ENCODE peak calls at places on chromosome 7, in eight cellular contexts. One of them, this sample, is unnamed.
A peak's percentile ranks its signal among the peaks of the same experiment; 100 is the strongest.

GRCh38 chr7:24729365-24730017 is 27.8 kb downstream of the GSDME start:
- DNase-seq in cardiac septum: peak; percentile 50
- DNase-seq in putamen: no peak
- DNase-seq in occipital lobe: no peak
- DNase-seq in HCEC 1CT: no peak
- DNase-seq in AG08396: no peak
- DNase-seq in frontal cortex: no peak
- DNase-seq in cerebellar nuclear complex: no peak
- DNase-seq in this sample: no peak

GRCh38 chr7:114784177-114784576 is 137.7 kb upstream of the MDFIC start:
- DNase-seq in cardiac septum: no peak
- DNase-seq in putamen: no peak
- DNase-seq in occipital lobe: no peak
- DNase-seq in HCEC 1CT: no peak
- DNase-seq in AG08396: no peak
- DNase-seq in frontal cortex: no peak
- DNase-seq in cerebellar nuclear complex: no peak
- DNase-seq in this sample: no peak

GRCh38 chr7:73433924-73434700 is 534 bp downstream of the FZD9 start:
- DNase-seq in cardiac septum: no peak
- DNase-seq in putamen: no peak
- DNase-seq in occipital lobe: no peak
- DNase-seq in HCEC 1CT: no peak
- DNase-seq in AG08396: no peak
- DNase-seq in frontal cortex: no peak
- DNase-seq in cerebellar nuclear complex: no peak
- DNase-seq in this sample: no peak

GRCh38 chr7:5228066-5228465 is 38.0 kb downstream of the WIPI2 start:
- DNase-seq in cardiac septum: no peak
- DNase-seq in putamen: no peak
- DNase-seq in occipital lobe: no peak
- DNase-seq in HCEC 1CT: no peak
- DNase-seq in AG08396: no peak
- DNase-seq in frontal cortex: no peak
- DNase-seq in cerebellar nuclear complex: no peak
- DNase-seq in this sample: no peak

GRCh38 chr7:8260871-8261707 is 878 bp downstream of the ICA1 start:
- DNase-seq in cardiac septum: peak; percentile 88
- DNase-seq in putamen: peak; percentile 45
- DNase-seq in occipital lobe: peak; percentile 43
- DNase-seq in HCEC 1CT: no peak
- DNase-seq in AG08396: peak; percentile 9
- DNase-seq in frontal cortex: peak; percentile 32
- DNase-seq in cerebellar nuclear complex: no peak
- DNase-seq in this sample: peak; percentile 52

GRCh38 chr7:91632948-91633519 is 247.5 kb downstream of the MTERF1 start:
- DNase-seq in cardiac septum: no peak
- DNase-seq in putamen: no peak
- DNase-seq in occipital lobe: no peak
- DNase-seq in HCEC 1CT: no peak
- DNase-seq in AG08396: no peak
- DNase-seq in frontal cortex: no peak
- DNase-seq in cerebellar nuclear complex: no peak
- DNase-seq in this sample: no peak

GRCh38 chr7:103447073-103447960 is 1.3 kb upstream of the SLC26A5 start:
- DNase-seq in cardiac septum: no peak
- DNase-seq in putamen: peak; percentile 3
- DNase-seq in occipital lobe: no peak
- DNase-seq in HCEC 1CT: peak; percentile 32
- DNase-seq in AG08396: peak; percentile 80
- DNase-seq in frontal cortex: peak; percentile 44
- DNase-seq in cerebellar nuclear complex: no peak
- DNase-seq in this sample: peak; percentile 62

GRCh38 chr7:126227055-126227454 is 1025.7 kb downstream of the GRM8 start:
- DNase-seq in cardiac septum: no peak
- DNase-seq in putamen: no peak
- DNase-seq in occipital lobe: no peak
- DNase-seq in HCEC 1CT: no peak
- DNase-seq in AG08396: no peak
- DNase-seq in frontal cortex: no peak
- DNase-seq in cerebellar nuclear complex: no peak
- DNase-seq in this sample: no peak

GRCh38 chr7:69896100-69896499 is 297.8 kb downstream of the AUTS2 start:
- DNase-seq in cardiac septum: no peak
- DNase-seq in putamen: no peak
- DNase-seq in occipital lobe: no peak
- DNase-seq in HCEC 1CT: no peak
- DNase-seq in AG08396: no peak
- DNase-seq in frontal cortex: no peak
- DNase-seq in cerebellar nuclear complex: no peak
- DNase-seq in this sample: no peak

GRCh38 chr7:127715901-127716300 is 63.9 kb downstream of the SND1 start:
- DNase-seq in cardiac septum: no peak
- DNase-seq in putamen: no peak
- DNase-seq in occipital lobe: no peak
- DNase-seq in HCEC 1CT: no peak
- DNase-seq in AG08396: no peak
- DNase-seq in frontal cortex: no peak
- DNase-seq in cerebellar nuclear complex: no peak
- DNase-seq in this sample: no peak

GRCh38 chr7:26500749-26501352 is 209.2 kb downstream of the SNX10 start:
- DNase-seq in cardiac septum: no peak
- DNase-seq in putamen: no peak
- DNase-seq in occipital lobe: no peak
- DNase-seq in HCEC 1CT: peak; percentile 49
- DNase-seq in AG08396: peak; percentile 20
- DNase-seq in frontal cortex: no peak
- DNase-seq in cerebellar nuclear complex: no peak
- DNase-seq in this sample: peak; percentile 35

GRCh38 chr7:113247198-113247597 is 128.8 kb upstream of the SMIM30 start:
- DNase-seq in cardiac septum: no peak
- DNase-seq in putamen: no peak
- DNase-seq in occipital lobe: no peak
- DNase-seq in HCEC 1CT: no peak
- DNase-seq in AG08396: no peak
- DNase-seq in frontal cortex: no peak
- DNase-seq in cerebellar nuclear complex: no peak
- DNase-seq in this sample: peak; percentile 34

GRCh38 chr7:51369746-51370145 is 53.1 kb upstream of the COBL start:
- DNase-seq in cardiac septum: no peak
- DNase-seq in putamen: no peak
- DNase-seq in occipital lobe: no peak
- DNase-seq in HCEC 1CT: no peak
- DNase-seq in AG08396: no peak
- DNase-seq in frontal cortex: no peak
- DNase-seq in cerebellar nuclear complex: no peak
- DNase-seq in this sample: peak; percentile 26

GRCh38 chr7:106865130-106866115 is at the start of gene PIK3CG:
- DNase-seq in cardiac septum: no peak
- DNase-seq in putamen: no peak
- DNase-seq in occipital lobe: no peak
- DNase-seq in HCEC 1CT: no peak
- DNase-seq in AG08396: no peak
- DNase-seq in frontal cortex: no peak
- DNase-seq in cerebellar nuclear complex: no peak
- DNase-seq in this sample: no peak

GRCh38 chr7:1329261-1329660 is 96.6 kb downstream of the UNCX start:
- DNase-seq in cardiac septum: no peak
- DNase-seq in putamen: no peak
- DNase-seq in occipital lobe: no peak
- DNase-seq in HCEC 1CT: no peak
- DNase-seq in AG08396: no peak
- DNase-seq in frontal cortex: no peak
- DNase-seq in cerebellar nuclear complex: no peak
- DNase-seq in this sample: no peak

GRCh38 chr7:126979722-126980121 is 273.0 kb downstream of the GRM8 start:
- DNase-seq in cardiac septum: no peak
- DNase-seq in putamen: no peak
- DNase-seq in occipital lobe: no peak
- DNase-seq in HCEC 1CT: no peak
- DNase-seq in AG08396: no peak
- DNase-seq in frontal cortex: no peak
- DNase-seq in cerebellar nuclear complex: no peak
- DNase-seq in this sample: no peak

GRCh38 chr7:42699415-42700178 is 212.3 kb downstream of the C7orf25 start:
- DNase-seq in cardiac septum: no peak
- DNase-seq in putamen: no peak
- DNase-seq in occipital lobe: no peak
- DNase-seq in HCEC 1CT: no peak
- DNase-seq in AG08396: no peak
- DNase-seq in frontal cortex: no peak
- DNase-seq in cerebellar nuclear complex: no peak
- DNase-seq in this sample: no peak

GRCh38 chr7:92135490-92135889 is 1.2 kb upstream of the CYP51A1 start:
- DNase-seq in cardiac septum: no peak
- DNase-seq in putamen: peak; percentile 6
- DNase-seq in occipital lobe: no peak
- DNase-seq in HCEC 1CT: no peak
- DNase-seq in AG08396: no peak
- DNase-seq in frontal cortex: no peak
- DNase-seq in cerebellar nuclear complex: no peak
- DNase-seq in this sample: no peak

GRCh38 chr7:7977774-7978173 is 9.2 kb downstream of the GLCCI1 start:
- DNase-seq in cardiac septum: no peak
- DNase-seq in putamen: no peak
- DNase-seq in occipital lobe: no peak
- DNase-seq in HCEC 1CT: peak; percentile 46
- DNase-seq in AG08396: no peak
- DNase-seq in frontal cortex: no peak
- DNase-seq in cerebellar nuclear complex: no peak
- DNase-seq in this sample: no peak

GRCh38 chr7:69439040-69439439 is 159.2 kb upstream of the AUTS2 start:
- DNase-seq in cardiac septum: no peak
- DNase-seq in putamen: no peak
- DNase-seq in occipital lobe: no peak
- DNase-seq in HCEC 1CT: no peak
- DNase-seq in AG08396: no peak
- DNase-seq in frontal cortex: no peak
- DNase-seq in cerebellar nuclear complex: no peak
- DNase-seq in this sample: no peak

GRCh38 chr7:83038787-83039186 is 123.9 kb downstream of the PCLO start:
- DNase-seq in cardiac septum: no peak
- DNase-seq in putamen: no peak
- DNase-seq in occipital lobe: no peak
- DNase-seq in HCEC 1CT: peak; percentile 52
- DNase-seq in AG08396: no peak
- DNase-seq in frontal cortex: no peak
- DNase-seq in cerebellar nuclear complex: no peak
- DNase-seq in this sample: peak; percentile 39

GRCh38 chr7:151727579-151728285 is 149.2 kb downstream of the PRKAG2 start:
- DNase-seq in cardiac septum: peak; percentile 86
- DNase-seq in putamen: no peak
- DNase-seq in occipital lobe: no peak
- DNase-seq in HCEC 1CT: peak; percentile 98
- DNase-seq in AG08396: peak; percentile 93
- DNase-seq in frontal cortex: no peak
- DNase-seq in cerebellar nuclear complex: no peak
- DNase-seq in this sample: peak; percentile 99

GRCh38 chr7:47940482-47941001 is 7.7 kb downstream of the PKD1L1 start:
- DNase-seq in cardiac septum: no peak
- DNase-seq in putamen: no peak
- DNase-seq in occipital lobe: no peak
- DNase-seq in HCEC 1CT: peak; percentile 55
- DNase-seq in AG08396: peak; percentile 77
- DNase-seq in frontal cortex: no peak
- DNase-seq in cerebellar nuclear complex: no peak
- DNase-seq in this sample: peak; percentile 29

GRCh38 chr7:142812437-142813215 is 41.9 kb downstream of the PRSS2 start:
- DNase-seq in cardiac septum: no peak
- DNase-seq in putamen: no peak
- DNase-seq in occipital lobe: no peak
- DNase-seq in HCEC 1CT: no peak
- DNase-seq in AG08396: no peak
- DNase-seq in frontal cortex: no peak
- DNase-seq in cerebellar nuclear complex: no peak
- DNase-seq in this sample: peak; percentile 36

GRCh38 chr7:27532256-27532783 is 130.4 kb downstream of the HIBADH start:
- DNase-seq in cardiac septum: no peak
- DNase-seq in putamen: no peak
- DNase-seq in occipital lobe: no peak
- DNase-seq in HCEC 1CT: no peak
- DNase-seq in AG08396: no peak
- DNase-seq in frontal cortex: no peak
- DNase-seq in cerebellar nuclear complex: no peak
- DNase-seq in this sample: no peak

GRCh38 chr7:81768951-81769778 is 682 bp downstream of the HGF start:
- DNase-seq in cardiac septum: no peak
- DNase-seq in putamen: no peak
- DNase-seq in occipital lobe: no peak
- DNase-seq in HCEC 1CT: no peak
- DNase-seq in AG08396: no peak
- DNase-seq in frontal cortex: no peak
- DNase-seq in cerebellar nuclear complex: no peak
- DNase-seq in this sample: no peak

GRCh38 chr7:93331706-93332105 is 99.5 kb downstream of the VPS50 start:
- DNase-seq in cardiac septum: no peak
- DNase-seq in putamen: no peak
- DNase-seq in occipital lobe: no peak
- DNase-seq in HCEC 1CT: no peak
- DNase-seq in AG08396: no peak
- DNase-seq in frontal cortex: no peak
- DNase-seq in cerebellar nuclear complex: no peak
- DNase-seq in this sample: no peak

GRCh38 chr7:44387427-44387826 is 62.0 kb upstream of the CAMK2B start:
- DNase-seq in cardiac septum: peak; percentile 20
- DNase-seq in putamen: no peak
- DNase-seq in occipital lobe: no peak
- DNase-seq in HCEC 1CT: no peak
- DNase-seq in AG08396: no peak
- DNase-seq in frontal cortex: no peak
- DNase-seq in cerebellar nuclear complex: no peak
- DNase-seq in this sample: no peak

GRCh38 chr7:5507026-5507425 is 83.4 kb upstream of the TNRC18 start:
- DNase-seq in cardiac septum: no peak
- DNase-seq in putamen: no peak
- DNase-seq in occipital lobe: peak; percentile 16
- DNase-seq in HCEC 1CT: no peak
- DNase-seq in AG08396: no peak
- DNase-seq in frontal cortex: no peak
- DNase-seq in cerebellar nuclear complex: no peak
- DNase-seq in this sample: no peak

GRCh38 chr7:105309235-105310156 is 79.2 kb downstream of the SRPK2 start:
- DNase-seq in cardiac septum: no peak
- DNase-seq in putamen: no peak
- DNase-seq in occipital lobe: no peak
- DNase-seq in HCEC 1CT: no peak
- DNase-seq in AG08396: no peak
- DNase-seq in frontal cortex: no peak
- DNase-seq in cerebellar nuclear complex: no peak
- DNase-seq in this sample: no peak

GRCh38 chr7:121872831-121873764 is at the start of gene PTPRZ1:
- DNase-seq in cardiac septum: no peak
- DNase-seq in putamen: no peak
- DNase-seq in occipital lobe: peak; percentile 17
- DNase-seq in HCEC 1CT: no peak
- DNase-seq in AG08396: peak; percentile 34
- DNase-seq in frontal cortex: peak; percentile 44
- DNase-seq in cerebellar nuclear complex: no peak
- DNase-seq in this sample: no peak

GRCh38 chr7:134420509-134421125 is 38.3 kb downstream of the AKR1B1 start:
- DNase-seq in cardiac septum: no peak
- DNase-seq in putamen: peak; percentile 65
- DNase-seq in occipital lobe: peak; percentile 28
- DNase-seq in HCEC 1CT: peak; percentile 56
- DNase-seq in AG08396: peak; percentile 83
- DNase-seq in frontal cortex: peak; percentile 34
- DNase-seq in cerebellar nuclear complex: no peak
- DNase-seq in this sample: peak; percentile 68

GRCh38 chr7:124776153-124776552 is 10.6 kb upstream of the GPR37 start:
- DNase-seq in cardiac septum: no peak
- DNase-seq in putamen: no peak
- DNase-seq in occipital lobe: no peak
- DNase-seq in HCEC 1CT: no peak
- DNase-seq in AG08396: no peak
- DNase-seq in frontal cortex: no peak
- DNase-seq in cerebellar nuclear complex: no peak
- DNase-seq in this sample: no peak

GRCh38 chr7:75565129-75565528 is 73.0 kb downstream of the SPDYE5 start:
- DNase-seq in cardiac septum: peak; percentile 76
- DNase-seq in putamen: peak; percentile 20
- DNase-seq in occipital lobe: no peak
- DNase-seq in HCEC 1CT: peak; percentile 73
- DNase-seq in AG08396: peak; percentile 82
- DNase-seq in frontal cortex: no peak
- DNase-seq in cerebellar nuclear complex: no peak
- DNase-seq in this sample: peak; percentile 97